ENCODE peak calls at places on chromosomes 4 and X, in seven cellular contexts. L, B, T, E, A, P and J are unnamed samples.

GRCh38 chr4:146401274-146401673 is 120.5 kb downstream of the SLC10A7 start:
- DNase-seq in E (no peak), L (no peak), A (no peak), B (no peak), T (no peak), P (no peak), J (no peak)

GRCh38 chr4:45064741-45065140 is 338.4 kb upstream of the GNPDA2 start:
- DNase-seq in B (no peak), L (no peak), T (no peak), E (no peak), P (no peak), A (no peak), J (no peak)

GRCh38 chr4:182449186-182449880 is 206.1 kb downstream of the TENM3 start:
- DNase-seq in T (no peak), B (no peak), L (peak), E (peak), A (no peak), P (no peak), J (no peak)

GRCh38 chr4:105474110-105474518 is 252 bp upstream of the PPA2 start:
- DNase-seq in A (peak), P (no peak), T (peak), B (no peak), L (no peak), E (no peak), J (no peak)

GRCh38 chr4:65561164-65561563 is 109.1 kb downstream of the EPHA5 start:
- DNase-seq in P (no peak), T (no peak), A (no peak), L (no peak), E (no peak), B (no peak), J (no peak)

GRCh38 chr4:177105526-177105925 is 204.1 kb upstream of the NEIL3 start:
- DNase-seq in T (no peak), E (no peak), A (no peak), B (no peak), P (no peak), L (no peak), J (no peak)

GRCh38 chrX:30489323-30489722 is 88.2 kb downstream of the TASL start:
- DNase-seq in A (no peak), E (no peak), T (no peak), B (no peak), P (no peak), L (no peak), J (no peak)

GRCh38 chr4:133565379-133565778 is 416.3 kb downstream of the PCDH10 start:
- DNase-seq in P (no peak), B (no peak), A (no peak), E (no peak), T (no peak), L (no peak), J (no peak)

GRCh38 chr4:127501103-127501502 is 131.7 kb upstream of the INTU start:
- DNase-seq in E (no peak), B (no peak), A (no peak), L (no peak), P (no peak), T (no peak), J (no peak)